ENCODE peak calls at places on chromosomes 6 and 20, in five cellular contexts. One of them, this sample, is unnamed.

GRCh38 chr6:1381397-1382330 is 7.7 kb upstream of the FOXF2 start:
- DNase-seq in lower leg skin: no peak
- DNase-seq in stomach: peak; percentile 69
- DNase-seq in HCT116: no peak
- DNase-seq in IMR-90: no peak
- DNase-seq in this sample: peak; percentile 54

GRCh38 chr6:149166747-149167146 is 150.8 kb upstream of the TAB2 start:
- DNase-seq in lower leg skin: no peak
- DNase-seq in stomach: no peak
- DNase-seq in HCT116: no peak
- DNase-seq in IMR-90: no peak
- DNase-seq in this sample: no peak

GRCh38 chr6:129661478-129662405 is 48.2 kb downstream of the ARHGAP18 start:
- DNase-seq in lower leg skin: no peak
- DNase-seq in stomach: no peak
- DNase-seq in HCT116: no peak
- DNase-seq in IMR-90: no peak
- DNase-seq in this sample: peak; percentile 47

GRCh38 chr20:2742934-2743559 is 50.5 kb downstream of the EBF4 start:
- DNase-seq in lower leg skin: no peak
- DNase-seq in stomach: peak; percentile 63
- DNase-seq in HCT116: peak; percentile 54
- DNase-seq in IMR-90: peak; percentile 59
- DNase-seq in this sample: peak; percentile 50

GRCh38 chr6:155155787-155156447 is 107.9 kb upstream of the CLDN20 start:
- DNase-seq in lower leg skin: no peak
- DNase-seq in stomach: no peak
- DNase-seq in HCT116: no peak
- DNase-seq in IMR-90: peak; percentile 36
- DNase-seq in this sample: no peak

GRCh38 chr6:92967352-92967751 is 452.0 kb downstream of the EPHA7 start:
- DNase-seq in lower leg skin: no peak
- DNase-seq in stomach: no peak
- DNase-seq in HCT116: no peak
- DNase-seq in IMR-90: no peak
- DNase-seq in this sample: peak; percentile 2

GRCh38 chr6:170266061-170266825 is 24.6 kb downstream of the DLL1 start:
- DNase-seq in lower leg skin: no peak
- DNase-seq in stomach: no peak
- DNase-seq in HCT116: no peak
- DNase-seq in IMR-90: no peak
- DNase-seq in this sample: no peak

GRCh38 chr6:113396644-113397201 is 460.4 kb upstream of the MARCKS start:
- DNase-seq in lower leg skin: no peak
- DNase-seq in stomach: peak; percentile 31
- DNase-seq in HCT116: no peak
- DNase-seq in IMR-90: no peak
- DNase-seq in this sample: no peak

GRCh38 chr6:42846505-42846904 is 32.9 kb upstream of the RPL7L1 start:
- DNase-seq in lower leg skin: no peak
- DNase-seq in stomach: no peak
- DNase-seq in HCT116: no peak
- DNase-seq in IMR-90: no peak
- DNase-seq in this sample: no peak
- TF ChIP-seq POLR2A in lower leg skin: no peak
- TF ChIP-seq POLR2A in stomach: no peak
- TF ChIP-seq POLR2A in HCT116: no peak
- TF ChIP-seq POLR2A in IMR-90: no peak
- TF ChIP-seq POLR2A in this sample: no peak

GRCh38 chr6:53547815-53548496 is 3.1 kb upstream of the GCLC start:
- DNase-seq in lower leg skin: peak; percentile 97
- DNase-seq in stomach: peak; percentile 98
- DNase-seq in HCT116: peak; percentile 95
- DNase-seq in IMR-90: peak; percentile 97
- DNase-seq in this sample: peak; percentile 98
- TF ChIP-seq POLR2A in lower leg skin: no peak
- TF ChIP-seq POLR2A in stomach: no peak
- TF ChIP-seq POLR2A in HCT116: peak; percentile 70
- TF ChIP-seq POLR2A in IMR-90: peak; percentile 53
- TF ChIP-seq POLR2A in this sample: peak; percentile 79

GRCh38 chr6:166381381-166381732 is 1.4 kb downstream of the MPC1 start:
- DNase-seq in lower leg skin: no peak
- DNase-seq in stomach: no peak
- DNase-seq in HCT116: no peak
- DNase-seq in IMR-90: no peak
- DNase-seq in this sample: no peak

GRCh38 chr6:166382933-166383816 is at the start of gene MPC1:
- DNase-seq in lower leg skin: peak; percentile 93
- DNase-seq in stomach: peak; percentile 98
- DNase-seq in HCT116: peak; percentile 85
- DNase-seq in IMR-90: peak; percentile 92
- DNase-seq in this sample: peak; percentile 97

GRCh38 chr6:166379800-166380199 is 2.9 kb downstream of the MPC1 start:
- DNase-seq in lower leg skin: no peak
- DNase-seq in stomach: peak; percentile 75
- DNase-seq in HCT116: no peak
- DNase-seq in IMR-90: no peak
- DNase-seq in this sample: no peak

GRCh38 chr6:166381733-166382499 is 824 bp downstream of the MPC1 start:
- DNase-seq in lower leg skin: peak; percentile 54
- DNase-seq in stomach: peak; percentile 92
- DNase-seq in HCT116: peak; percentile 45
- DNase-seq in IMR-90: peak; percentile 46
- DNase-seq in this sample: peak; percentile 85

GRCh38 chr6:166382500-166382932 is 224 bp downstream of the MPC1 start:
- DNase-seq in lower leg skin: no peak
- DNase-seq in stomach: no peak
- DNase-seq in HCT116: no peak
- DNase-seq in IMR-90: no peak
- DNase-seq in this sample: peak; percentile 68
- TF ChIP-seq POLR2A in lower leg skin: no peak
- TF ChIP-seq POLR2A in stomach: no peak
- TF ChIP-seq POLR2A in HCT116: no peak
- TF ChIP-seq POLR2A in IMR-90: no peak
- TF ChIP-seq POLR2A in this sample: peak; percentile 81

DNA sequence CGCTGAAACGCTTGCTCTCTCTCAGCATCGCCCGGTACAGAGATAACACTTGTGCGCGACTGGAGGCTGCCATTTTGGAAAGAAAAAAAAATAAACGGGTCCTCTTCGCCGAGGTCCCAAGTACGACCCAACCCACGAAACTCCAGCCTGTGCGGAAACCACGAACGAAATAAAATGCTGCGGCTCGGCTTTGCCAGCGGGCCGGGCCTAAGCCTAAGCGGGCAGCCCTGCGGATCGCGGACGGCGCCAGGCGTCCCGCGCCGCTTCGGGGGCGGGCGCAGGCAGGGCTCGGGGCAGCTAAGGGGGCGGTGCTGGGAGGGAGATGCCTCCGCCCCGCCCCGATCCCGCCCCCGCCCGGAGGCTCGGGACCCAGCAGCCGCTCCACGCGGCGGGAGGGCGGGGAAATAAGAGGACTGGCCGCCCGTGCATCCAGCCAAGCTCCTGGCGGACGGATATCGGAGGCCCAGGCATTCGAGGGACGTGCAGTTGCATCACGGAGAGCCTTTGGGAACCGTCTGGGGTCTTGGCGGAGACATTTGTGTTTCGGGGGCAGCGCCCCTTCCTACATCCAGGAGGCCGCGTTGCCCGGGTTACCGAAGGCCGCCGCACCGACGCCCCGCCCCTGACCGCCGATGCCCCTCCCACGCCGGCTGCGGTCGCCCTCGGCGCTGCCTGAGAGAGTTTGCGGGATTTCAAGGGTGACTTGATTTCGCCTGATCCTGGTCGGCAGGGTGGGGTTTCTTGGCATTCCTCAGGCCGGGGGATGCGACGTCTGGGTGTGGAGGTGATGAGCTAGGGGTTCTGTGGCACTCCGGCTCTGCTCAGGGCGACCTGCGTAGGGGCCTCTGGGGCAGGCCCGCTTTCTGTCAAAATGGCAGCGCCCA is at the start of the genes FARS2 and LYRM4:
- DNase-seq in lower leg skin: peak; percentile 76
- DNase-seq in stomach: peak; percentile 89
- DNase-seq in HCT116: peak; percentile 72
- DNase-seq in IMR-90: peak; percentile 73
- DNase-seq in this sample: peak; percentile 94
- TF ChIP-seq POLR2A in lower leg skin: no peak
- TF ChIP-seq POLR2A in stomach: no peak
- TF ChIP-seq POLR2A in HCT116: no peak
- TF ChIP-seq POLR2A in IMR-90: peak; percentile 45
- TF ChIP-seq POLR2A in this sample: peak; percentile 48

GRCh38 chr20:13784893-13785715 is at the start of the genes ESF1 and NDUFAF5:
- DNase-seq in lower leg skin: peak; percentile 97
- DNase-seq in stomach: peak; percentile 95
- DNase-seq in HCT116: peak; percentile 95
- DNase-seq in IMR-90: peak; percentile 97
- DNase-seq in this sample: peak; percentile 95
- TF ChIP-seq POLR2A in lower leg skin: no peak
- TF ChIP-seq POLR2A in stomach: no peak
- TF ChIP-seq POLR2A in HCT116: peak; percentile 72
- TF ChIP-seq POLR2A in IMR-90: peak; percentile 36
- TF ChIP-seq POLR2A in this sample: peak; percentile 85

GRCh38 chr6:151428336-151428735 is 23.6 kb downstream of the RMND1 start:
- DNase-seq in lower leg skin: no peak
- DNase-seq in stomach: no peak
- DNase-seq in HCT116: no peak
- DNase-seq in IMR-90: no peak
- DNase-seq in this sample: no peak
- TF ChIP-seq POLR2A in lower leg skin: no peak
- TF ChIP-seq POLR2A in stomach: no peak
- TF ChIP-seq POLR2A in HCT116: no peak
- TF ChIP-seq POLR2A in IMR-90: no peak
- TF ChIP-seq POLR2A in this sample: no peak

GRCh38 chr6:81937296-81937937 is 184.9 kb upstream of the TENT5A start:
- DNase-seq in lower leg skin: no peak
- DNase-seq in stomach: no peak
- DNase-seq in HCT116: peak; percentile 50
- DNase-seq in IMR-90: peak; percentile 66
- DNase-seq in this sample: peak; percentile 67
- TF ChIP-seq POLR2A in lower leg skin: no peak
- TF ChIP-seq POLR2A in stomach: no peak
- TF ChIP-seq POLR2A in HCT116: no peak
- TF ChIP-seq POLR2A in IMR-90: no peak
- TF ChIP-seq POLR2A in this sample: no peak

DNA sequence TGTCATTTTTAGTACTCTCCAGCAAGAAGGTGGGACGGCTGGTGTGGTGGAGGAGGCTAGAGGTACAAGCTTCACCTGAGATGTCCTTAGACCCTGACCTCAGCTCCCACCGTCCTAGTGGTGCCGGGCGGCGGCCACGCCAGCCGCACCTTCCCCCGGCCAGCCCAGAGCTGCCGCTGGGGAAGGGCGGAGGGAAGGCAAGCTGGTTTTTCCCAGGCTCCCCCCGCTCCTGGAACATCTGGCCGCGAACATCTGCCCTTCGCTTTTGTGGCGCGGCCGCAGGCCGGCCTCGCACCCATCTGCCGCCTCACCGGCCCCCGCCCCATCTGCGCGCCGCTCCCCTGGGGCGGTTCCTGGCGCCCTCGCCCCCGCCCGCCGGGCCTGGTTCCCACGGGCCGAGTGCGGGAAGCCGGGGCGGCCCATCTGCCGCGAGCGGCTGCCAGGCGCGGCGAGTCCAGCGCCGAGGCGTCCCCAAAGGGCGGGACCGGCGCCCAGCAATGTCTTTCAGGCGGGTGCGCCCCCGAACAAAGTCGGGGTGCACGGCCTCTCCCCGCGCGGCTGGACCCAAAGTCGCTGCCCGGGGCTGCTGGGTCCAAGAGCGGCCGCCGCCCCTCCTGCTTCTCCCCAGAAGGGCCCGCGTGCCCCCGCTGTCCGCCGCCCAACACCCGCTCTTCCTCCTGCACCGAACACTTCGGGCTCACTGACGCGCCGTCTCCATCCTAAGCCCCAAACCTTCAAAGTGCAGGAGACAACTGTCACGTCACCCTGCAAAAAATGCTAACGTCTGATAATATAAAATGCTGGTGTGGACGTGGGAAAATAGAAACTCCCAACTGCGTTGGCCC is 17.3 kb upstream of the ID1 start:
- DNase-seq in lower leg skin: no peak
- DNase-seq in stomach: peak; percentile 57
- DNase-seq in HCT116: no peak
- DNase-seq in IMR-90: no peak
- DNase-seq in this sample: peak; percentile 50
- TF ChIP-seq POLR2A in lower leg skin: no peak
- TF ChIP-seq POLR2A in stomach: no peak
- TF ChIP-seq POLR2A in HCT116: no peak
- TF ChIP-seq POLR2A in IMR-90: peak; percentile 30
- TF ChIP-seq POLR2A in this sample: no peak

DNA sequence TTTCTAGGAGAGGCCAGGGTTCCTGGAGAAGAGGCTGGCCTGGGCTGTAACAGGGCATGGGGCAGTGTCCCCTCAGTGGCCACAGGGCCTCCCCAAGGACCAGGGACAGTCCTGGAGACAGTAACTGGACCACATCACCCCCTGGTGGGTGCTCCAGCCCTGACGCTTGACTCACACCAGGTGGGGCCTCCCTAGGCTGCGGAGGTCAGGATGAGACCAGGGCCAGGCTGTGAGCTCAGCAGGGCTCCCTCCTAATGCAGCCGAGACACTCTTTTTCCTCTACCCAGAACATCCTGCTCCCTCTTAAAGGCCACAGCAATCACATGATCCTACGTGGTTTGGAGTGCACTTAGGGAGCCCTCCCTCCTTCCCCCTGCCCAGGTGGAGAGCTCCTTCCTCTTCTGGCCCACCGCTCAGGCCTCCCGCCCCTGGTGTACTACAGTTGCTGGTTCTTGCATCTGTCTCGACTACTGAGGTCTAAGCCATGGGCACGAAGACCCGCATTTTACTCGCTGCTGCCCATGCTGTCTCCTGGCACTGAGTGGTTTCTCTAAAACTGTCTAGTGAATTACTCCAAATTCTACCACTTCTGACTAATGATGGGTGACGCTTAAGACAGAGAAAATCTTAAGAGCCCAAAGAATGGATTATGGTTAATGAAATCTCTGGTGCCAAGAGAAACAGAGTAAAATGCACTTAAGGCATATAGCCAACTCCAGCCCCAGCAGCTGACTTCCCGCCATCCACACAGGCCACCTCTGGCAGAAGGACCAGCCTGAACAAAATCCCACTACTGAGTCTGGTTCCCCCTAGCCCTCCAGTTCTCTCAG is 166.1 kb upstream of the CST7 start:
- DNase-seq in lower leg skin: no peak
- DNase-seq in stomach: no peak
- DNase-seq in HCT116: no peak
- DNase-seq in IMR-90: no peak
- DNase-seq in this sample: no peak
- TF ChIP-seq POLR2A in lower leg skin: no peak
- TF ChIP-seq POLR2A in stomach: no peak
- TF ChIP-seq POLR2A in HCT116: no peak
- TF ChIP-seq POLR2A in IMR-90: no peak
- TF ChIP-seq POLR2A in this sample: no peak